ENCODE peak calls at places on chromosomes 11 and 22, in seven cellular contexts. One of them, this sample, is unnamed.

GRCh38 chr11:61716478-61717285 is 35.8 kb upstream of the MYRF start:
- DNase-seq in endothelial cell: no peak
- DNase-seq in heart left ventricle: no peak
- DNase-seq in fibroblast of pulmonary artery: no peak
- DNase-seq in upper lobe of right lung: no peak
- DNase-seq in tibial nerve: no peak
- DNase-seq in mammary epithelial cell: no peak
- DNase-seq in this sample: no peak

GRCh38 chr22:37449281-37449680 is 22.0 kb upstream of the ELFN2 start:
- DNase-seq in endothelial cell: no peak
- DNase-seq in heart left ventricle: no peak
- DNase-seq in fibroblast of pulmonary artery: no peak
- DNase-seq in upper lobe of right lung: no peak
- DNase-seq in tibial nerve: no peak
- DNase-seq in mammary epithelial cell: no peak
- DNase-seq in this sample: no peak

GRCh38 chr22:25392584-25392983 is 171.9 kb upstream of the GRK3 start:
- DNase-seq in endothelial cell: no peak
- DNase-seq in heart left ventricle: no peak
- DNase-seq in fibroblast of pulmonary artery: no peak
- DNase-seq in upper lobe of right lung: no peak
- DNase-seq in tibial nerve: no peak
- DNase-seq in mammary epithelial cell: no peak
- DNase-seq in this sample: no peak

GRCh38 chr11:26730711-26731460 is 9.0 kb upstream of the SLC5A12 start:
- DNase-seq in endothelial cell: no peak
- DNase-seq in heart left ventricle: no peak
- DNase-seq in fibroblast of pulmonary artery: peak
- DNase-seq in upper lobe of right lung: no peak
- DNase-seq in tibial nerve: no peak
- DNase-seq in mammary epithelial cell: no peak
- DNase-seq in this sample: no peak

GRCh38 chr11:58629857-58630256 is 7.4 kb downstream of the CNTF start:
- DNase-seq in endothelial cell: peak
- DNase-seq in heart left ventricle: no peak
- DNase-seq in fibroblast of pulmonary artery: peak
- DNase-seq in upper lobe of right lung: no peak
- DNase-seq in tibial nerve: no peak
- DNase-seq in mammary epithelial cell: peak
- DNase-seq in this sample: no peak

GRCh38 chr11:118785362-118785761 is 5.6 kb downstream of the DDX6 start:
- DNase-seq in endothelial cell: no peak
- DNase-seq in heart left ventricle: no peak
- DNase-seq in fibroblast of pulmonary artery: peak
- DNase-seq in upper lobe of right lung: no peak
- DNase-seq in tibial nerve: no peak
- DNase-seq in mammary epithelial cell: no peak
- DNase-seq in this sample: no peak

GRCh38 chr22:41341990-41342389 is 39.8 kb upstream of the TEF start:
- DNase-seq in endothelial cell: no peak
- DNase-seq in heart left ventricle: no peak
- DNase-seq in fibroblast of pulmonary artery: no peak
- DNase-seq in upper lobe of right lung: no peak
- DNase-seq in tibial nerve: no peak
- DNase-seq in mammary epithelial cell: no peak
- DNase-seq in this sample: no peak

GRCh38 chr11:57358543-57358961 is 20.4 kb downstream of the P2RX3 start:
- DNase-seq in endothelial cell: no peak
- DNase-seq in heart left ventricle: no peak
- DNase-seq in fibroblast of pulmonary artery: peak
- DNase-seq in upper lobe of right lung: no peak
- DNase-seq in tibial nerve: no peak
- DNase-seq in mammary epithelial cell: no peak
- DNase-seq in this sample: no peak

GRCh38 chr11:92136792-92137191 is 87.8 kb upstream of the FAT3 start:
- DNase-seq in endothelial cell: peak
- DNase-seq in heart left ventricle: no peak
- DNase-seq in fibroblast of pulmonary artery: no peak
- DNase-seq in upper lobe of right lung: no peak
- DNase-seq in tibial nerve: no peak
- DNase-seq in mammary epithelial cell: no peak
- DNase-seq in this sample: no peak
- TF ChIP-seq CTCF in endothelial cell: no peak
- TF ChIP-seq CTCF in heart left ventricle: no peak
- TF ChIP-seq CTCF in fibroblast of pulmonary artery: peak
- TF ChIP-seq CTCF in upper lobe of right lung: no peak
- TF ChIP-seq CTCF in tibial nerve: no peak
- TF ChIP-seq CTCF in mammary epithelial cell: peak
- TF ChIP-seq CTCF in this sample: no peak

DNA sequence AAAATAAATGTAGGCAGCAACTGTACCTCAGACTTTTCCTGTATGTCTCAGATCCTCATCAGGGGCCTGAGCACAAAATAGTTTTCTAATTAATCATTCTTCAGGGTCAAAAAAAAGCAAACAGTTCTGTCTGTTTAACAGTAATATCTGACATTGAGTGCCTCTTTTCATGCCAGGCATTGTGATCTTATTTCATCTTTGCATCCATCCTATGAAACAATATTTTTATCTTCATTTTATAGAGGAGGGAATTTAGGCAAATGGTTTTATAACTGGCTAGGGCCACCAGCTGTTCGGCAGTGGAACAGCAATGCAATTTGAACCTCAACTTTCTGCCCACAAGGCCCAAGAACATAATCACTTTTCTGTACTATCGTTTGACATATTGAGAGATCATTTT is 145.6 kb downstream of the WNT7B start:
- DNase-seq in endothelial cell: no peak
- DNase-seq in heart left ventricle: no peak
- DNase-seq in fibroblast of pulmonary artery: peak
- DNase-seq in upper lobe of right lung: no peak
- DNase-seq in tibial nerve: no peak
- DNase-seq in mammary epithelial cell: no peak
- DNase-seq in this sample: no peak
- TF ChIP-seq CTCF in endothelial cell: no peak
- TF ChIP-seq CTCF in heart left ventricle: no peak
- TF ChIP-seq CTCF in fibroblast of pulmonary artery: peak
- TF ChIP-seq CTCF in upper lobe of right lung: peak
- TF ChIP-seq CTCF in tibial nerve: no peak
- TF ChIP-seq CTCF in mammary epithelial cell: peak
- TF ChIP-seq CTCF in this sample: no peak

GRCh38 chr22:46726986-46727317 is 11.1 kb downstream of the CERK start:
- DNase-seq in endothelial cell: no peak
- DNase-seq in heart left ventricle: no peak
- DNase-seq in fibroblast of pulmonary artery: no peak
- DNase-seq in upper lobe of right lung: no peak
- DNase-seq in tibial nerve: no peak
- DNase-seq in mammary epithelial cell: no peak
- DNase-seq in this sample: no peak

GRCh38 chr22:46726066-46726985 is 11.7 kb downstream of the CERK start:
- DNase-seq in endothelial cell: no peak
- DNase-seq in heart left ventricle: peak
- DNase-seq in fibroblast of pulmonary artery: no peak
- DNase-seq in upper lobe of right lung: no peak
- DNase-seq in tibial nerve: no peak
- DNase-seq in mammary epithelial cell: no peak
- DNase-seq in this sample: no peak

GRCh38 chr22:46725096-46725495 is 13.0 kb downstream of the CERK start:
- DNase-seq in endothelial cell: no peak
- DNase-seq in heart left ventricle: no peak
- DNase-seq in fibroblast of pulmonary artery: no peak
- DNase-seq in upper lobe of right lung: no peak
- DNase-seq in tibial nerve: no peak
- DNase-seq in mammary epithelial cell: no peak
- DNase-seq in this sample: no peak

GRCh38 chr22:46728470-46728869 is 9.6 kb downstream of the CERK start:
- DNase-seq in endothelial cell: no peak
- DNase-seq in heart left ventricle: peak
- DNase-seq in fibroblast of pulmonary artery: no peak
- DNase-seq in upper lobe of right lung: no peak
- DNase-seq in tibial nerve: no peak
- DNase-seq in mammary epithelial cell: no peak
- DNase-seq in this sample: no peak

DNA sequence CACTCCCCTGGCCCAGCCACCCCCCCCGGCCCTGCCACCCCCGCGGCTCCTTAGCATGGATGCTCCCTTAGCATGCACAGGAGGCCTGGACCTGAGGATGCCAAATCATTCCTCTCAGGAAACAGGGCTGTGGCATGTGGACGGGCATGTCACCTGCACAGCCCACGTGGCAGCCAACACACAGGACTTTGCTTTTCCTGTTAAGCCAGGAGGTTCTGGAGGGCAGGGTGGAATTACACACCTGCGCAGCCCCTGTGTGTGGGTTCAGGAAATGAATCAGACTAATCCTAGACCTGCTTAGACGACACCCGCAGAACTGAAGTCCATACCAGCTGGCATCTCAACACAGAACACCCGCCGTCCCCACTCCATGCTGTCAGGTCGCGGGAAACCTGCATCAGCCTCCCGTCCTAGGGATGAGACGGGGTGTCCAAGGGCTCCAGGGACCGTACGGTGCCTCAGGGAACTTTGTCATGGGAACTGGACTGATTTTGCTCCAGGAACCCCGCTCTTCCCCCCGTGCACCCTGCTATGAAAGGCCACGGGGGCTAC is 10.2 kb downstream of the CERK start:
- DNase-seq in endothelial cell: no peak
- DNase-seq in heart left ventricle: no peak
- DNase-seq in fibroblast of pulmonary artery: no peak
- DNase-seq in upper lobe of right lung: no peak
- DNase-seq in tibial nerve: no peak
- DNase-seq in mammary epithelial cell: no peak
- DNase-seq in this sample: no peak
- TF ChIP-seq CTCF in endothelial cell: no peak
- TF ChIP-seq CTCF in heart left ventricle: no peak
- TF ChIP-seq CTCF in fibroblast of pulmonary artery: no peak
- TF ChIP-seq CTCF in upper lobe of right lung: no peak
- TF ChIP-seq CTCF in tibial nerve: no peak
- TF ChIP-seq CTCF in mammary epithelial cell: no peak
- TF ChIP-seq CTCF in this sample: no peak

DNA sequence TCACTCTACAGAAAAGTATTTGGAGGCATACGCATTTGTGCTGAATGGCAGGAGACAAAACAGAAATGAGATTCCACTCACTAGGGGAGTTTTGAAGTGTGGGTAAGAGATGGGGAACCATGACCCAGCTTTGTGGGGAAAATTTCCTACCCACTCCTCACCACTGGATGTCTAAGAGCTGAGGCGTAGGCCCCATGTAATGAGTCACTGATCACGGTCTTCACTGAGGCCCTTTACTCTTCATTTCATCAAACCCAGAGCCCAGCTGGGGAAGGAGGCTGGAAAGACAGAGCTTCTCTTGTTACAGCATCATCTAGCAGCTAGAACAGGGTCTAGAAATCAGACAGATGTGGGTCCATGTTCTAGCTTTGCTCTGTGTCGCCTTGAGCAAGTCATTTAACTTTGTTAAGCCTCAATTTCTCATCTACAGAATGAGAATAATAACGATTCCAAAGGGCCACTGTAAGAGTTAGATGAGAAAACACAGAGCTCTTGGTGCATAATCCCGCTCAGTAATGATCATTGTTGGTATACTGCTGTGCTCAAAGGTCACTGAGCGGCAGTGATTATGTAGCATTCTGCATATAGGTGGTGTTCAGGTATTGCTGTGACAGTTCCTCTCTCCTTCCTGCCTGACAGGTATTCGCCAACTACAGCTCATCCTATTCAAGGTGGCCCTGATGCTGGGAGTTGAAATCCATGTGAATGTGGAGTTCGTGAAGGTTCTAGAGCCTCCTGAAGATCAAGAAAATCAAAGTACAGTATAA is 97.2 kb downstream of the MICAL2 start:
- DNase-seq in endothelial cell: no peak
- DNase-seq in heart left ventricle: no peak
- DNase-seq in fibroblast of pulmonary artery: peak
- DNase-seq in upper lobe of right lung: peak
- DNase-seq in tibial nerve: no peak
- DNase-seq in mammary epithelial cell: no peak
- DNase-seq in this sample: no peak
- TF ChIP-seq CTCF in endothelial cell: no peak
- TF ChIP-seq CTCF in heart left ventricle: no peak
- TF ChIP-seq CTCF in fibroblast of pulmonary artery: no peak
- TF ChIP-seq CTCF in upper lobe of right lung: no peak
- TF ChIP-seq CTCF in tibial nerve: no peak
- TF ChIP-seq CTCF in mammary epithelial cell: no peak
- TF ChIP-seq CTCF in this sample: no peak